ENCODE peak calls at places on chromosomes 16 and 17, in six cellular contexts. B, J, V, L, W and R are unnamed samples.
A peak's percentile ranks its signal among the peaks of the same experiment; 100 is the strongest.

GRCh38 chr16:67260426-67261063 is 11.8 kb downstream of the SLC9A5 start:
- DNase-seq in J (peak; percentile 46), B (no peak), V (peak; percentile 72), W (no peak), L (peak; percentile 65), R (peak; percentile 70)

GRCh38 chr17:66755101-66755943 is 79.6 kb upstream of the CACNG5 start:
- DNase-seq in W (no peak), B (no peak), J (no peak), L (peak; percentile 2), V (no peak), R (no peak)

GRCh38 chr16:78235168-78235800 is 135.8 kb downstream of the WWOX start:
- DNase-seq in B (peak; percentile 58), W (peak; percentile 91), L (peak; percentile 88), V (peak; percentile 57), J (peak; percentile 85), R (peak; percentile 68)

GRCh38 chr17:32161029-32161428 is 18.7 kb downstream of the RHOT1 start:
- DNase-seq in J (no peak), W (no peak), B (no peak), L (peak; percentile 35), V (no peak), R (no peak)

GRCh38 chr17:80100035-80100323 is 1.4 kb upstream of the GAA start:
- DNase-seq in L (no peak), V (no peak), W (peak; percentile 38), B (no peak), J (no peak), R (no peak)

GRCh38 chr17:28897769-28898259 is 281 bp upstream of the FLOT2 start:
- DNase-seq in W (no peak), B (peak; percentile 27), V (no peak), J (no peak), L (no peak), R (no peak)

GRCh38 chr17:54948380-54948779 is 20.1 kb downstream of the COX11 start:
- DNase-seq in L (no peak), W (no peak), J (no peak), B (no peak), V (peak; percentile 98), R (peak; percentile 93)

GRCh38 chr16:50428742-50429141 is 60.0 kb upstream of the BRD7 start:
- DNase-seq in V (no peak), J (no peak), W (no peak), B (no peak), L (no peak), R (no peak)

GRCh38 chr17:63820963-63821561 is 6.2 kb upstream of the PSMC5 start:
- DNase-seq in W (no peak), L (no peak), J (no peak), B (no peak), V (no peak), R (no peak)

GRCh38 chr17:63293310-63293709 is 152.8 kb downstream of the CYB561 start:
- DNase-seq in B (no peak), V (peak; percentile 72), L (no peak), J (no peak), W (no peak), R (peak; percentile 44)

GRCh38 chr17:77872199-77872598 is 86.3 kb upstream of the TNRC6C start:
- DNase-seq in W (no peak), L (no peak), V (no peak), J (no peak), B (no peak), R (no peak)

GRCh38 chr17:77872714-77873517 is 85.6 kb upstream of the TNRC6C start:
- DNase-seq in W (no peak), B (no peak), V (no peak), L (no peak), J (no peak), R (no peak)

GRCh38 chr17:77875051-77875780 is 83.3 kb upstream of the TNRC6C start:
- DNase-seq in V (peak; percentile 44), B (no peak), J (no peak), L (no peak), W (no peak), R (peak; percentile 68)

GRCh38 chr17:77874303-77875050 is 84.0 kb upstream of the TNRC6C start:
- DNase-seq in W (no peak), B (no peak), V (no peak), J (no peak), L (no peak), R (no peak)

GRCh38 chr17:77873518-77874302 is 84.8 kb upstream of the TNRC6C start:
- DNase-seq in W (no peak), V (no peak), B (no peak), L (no peak), J (no peak), R (no peak)
- H3K14ac ChIP-seq in W (no peak overlapping the region), V (no peak overlapping the region), B (no peak overlapping the region), L (no peak overlapping the region), J (no peak overlapping the region), R (no peak overlapping the region)

DNA sequence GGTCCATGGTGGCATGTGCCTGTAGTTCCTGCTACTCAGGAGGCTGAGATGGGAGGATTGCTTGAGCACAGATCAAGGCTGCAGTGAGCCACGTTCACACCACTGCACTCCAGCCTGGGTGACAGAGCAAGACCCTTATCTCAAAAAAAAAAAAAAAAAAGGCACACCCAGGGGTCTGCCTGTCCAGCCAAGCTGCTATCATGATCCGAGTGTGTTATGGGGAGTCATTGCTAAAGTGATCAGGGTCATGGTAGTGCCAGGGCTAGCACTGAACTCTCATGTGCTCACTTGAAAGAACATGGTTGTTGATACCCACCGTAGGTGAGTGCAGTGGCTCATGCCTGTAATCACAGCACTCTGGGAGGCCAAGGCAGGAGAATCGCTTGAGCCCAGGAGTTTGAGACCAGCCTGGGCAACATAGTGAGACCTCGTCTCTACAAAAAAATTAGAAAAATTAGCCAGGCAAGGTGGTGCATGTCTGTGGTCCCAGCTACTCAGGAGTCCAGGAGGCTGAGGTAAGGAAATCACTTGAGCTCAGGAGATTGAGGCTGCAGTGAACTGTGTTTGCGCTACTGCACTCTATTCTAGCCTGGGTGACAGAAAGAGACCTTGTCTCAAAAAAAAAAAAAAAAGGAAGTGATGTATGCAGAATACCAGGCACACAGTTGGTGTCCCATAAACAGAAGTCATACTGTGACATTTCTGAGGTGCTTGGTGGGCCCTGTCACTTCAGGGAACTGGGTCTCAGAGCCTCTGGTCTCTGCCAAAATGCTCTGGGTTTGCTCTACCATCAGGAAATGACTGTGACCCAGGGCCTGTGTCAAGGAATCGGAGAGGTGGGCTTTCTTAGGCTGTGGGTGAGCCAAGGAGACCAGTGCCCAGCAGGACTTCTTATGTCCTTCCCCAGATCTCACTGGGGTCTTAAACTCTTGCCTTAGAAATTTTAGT is 2.2 kb downstream of the PRM1 start:
- DNase-seq in V (no peak), J (no peak), W (no peak), L (no peak), B (no peak), R (no peak)
- H3K14ac ChIP-seq in V (no peak overlapping the region), J (no peak overlapping the region), W (no peak overlapping the region), L (no peak overlapping the region), B (no peak overlapping the region), R (no peak overlapping the region)

DNA sequence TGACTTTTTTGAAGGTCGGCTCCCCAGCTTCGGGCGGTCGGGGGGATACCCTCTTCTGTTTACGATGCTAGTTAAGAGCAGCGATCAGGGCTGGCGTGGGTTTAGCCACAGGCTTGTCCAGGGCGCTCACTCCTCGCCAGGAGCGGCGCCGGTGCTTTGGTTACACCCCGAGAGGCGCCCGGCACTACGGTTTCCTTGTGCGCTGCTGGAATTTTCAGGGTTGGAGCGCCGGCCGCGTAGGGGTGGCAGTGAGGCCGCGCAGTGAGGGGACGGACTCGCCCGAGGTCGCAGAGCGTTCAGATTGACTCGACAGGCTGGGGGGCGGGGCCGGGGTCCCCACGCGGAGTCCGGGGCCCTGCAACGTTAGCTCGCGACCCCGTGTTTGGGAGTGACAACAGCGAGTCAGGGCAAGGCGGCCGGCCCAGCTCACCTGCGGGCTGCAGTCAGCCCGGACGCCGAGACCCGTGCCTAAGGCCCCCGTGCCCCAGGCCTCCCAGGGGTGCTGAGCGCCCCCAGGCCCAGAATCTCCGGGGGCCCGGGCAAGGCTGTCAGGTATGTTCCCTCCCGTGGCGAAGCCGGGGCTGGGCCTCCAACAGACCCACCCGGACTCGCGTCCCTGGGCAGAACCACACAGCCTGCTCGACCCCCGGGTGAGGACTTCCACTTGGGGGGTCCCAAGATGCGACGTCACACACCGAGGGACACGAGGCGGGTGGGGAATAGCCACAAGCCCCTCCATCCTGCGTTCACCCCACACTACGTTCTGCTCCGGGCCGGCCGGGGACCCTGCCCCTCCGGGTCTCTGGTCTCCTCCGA is 1.3 kb upstream of the ACTG1 start:
- DNase-seq in L (peak; percentile 77), W (peak; percentile 82), V (peak; percentile 68), J (peak; percentile 83), B (peak; percentile 68), R (peak; percentile 85)
- H3K14ac ChIP-seq in L (peak overlapping the region; percentile 96), W (no peak overlapping the region), V (peak overlapping the region; percentile 98), J (peak overlapping the region; percentile 95), B (peak overlapping the region; percentile 89), R (peak overlapping the region; percentile 5)

DNA sequence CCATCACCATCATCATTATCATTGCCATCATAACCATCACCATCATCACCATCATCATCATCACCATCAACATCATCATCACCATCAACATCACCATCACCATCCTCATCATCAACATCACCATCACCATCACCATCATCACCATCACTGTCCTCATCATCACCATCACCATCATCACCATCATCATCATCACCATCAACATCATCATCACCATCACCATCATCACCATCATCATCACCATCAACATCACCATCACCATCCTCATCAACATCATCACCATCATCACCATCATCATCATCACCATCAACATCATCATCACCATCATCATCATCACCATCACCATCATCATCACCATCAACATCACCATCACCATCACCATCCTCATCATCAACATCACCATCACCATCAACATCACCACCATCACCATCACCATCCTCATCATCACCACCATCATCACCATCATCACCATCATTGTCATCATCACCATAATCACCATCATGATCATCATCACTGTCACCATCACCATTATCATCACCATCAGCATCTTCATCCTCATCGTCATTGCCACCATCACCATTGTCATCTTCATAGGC is 23.9 kb downstream of the COX4I1 start:
- DNase-seq in J (no peak), V (no peak), W (no peak), L (no peak), B (no peak), R (no peak)
- H3K14ac ChIP-seq in J (no peak overlapping the region), V (no peak overlapping the region), W (no peak overlapping the region), L (no peak overlapping the region), B (no peak overlapping the region), R (no peak overlapping the region)

DNA sequence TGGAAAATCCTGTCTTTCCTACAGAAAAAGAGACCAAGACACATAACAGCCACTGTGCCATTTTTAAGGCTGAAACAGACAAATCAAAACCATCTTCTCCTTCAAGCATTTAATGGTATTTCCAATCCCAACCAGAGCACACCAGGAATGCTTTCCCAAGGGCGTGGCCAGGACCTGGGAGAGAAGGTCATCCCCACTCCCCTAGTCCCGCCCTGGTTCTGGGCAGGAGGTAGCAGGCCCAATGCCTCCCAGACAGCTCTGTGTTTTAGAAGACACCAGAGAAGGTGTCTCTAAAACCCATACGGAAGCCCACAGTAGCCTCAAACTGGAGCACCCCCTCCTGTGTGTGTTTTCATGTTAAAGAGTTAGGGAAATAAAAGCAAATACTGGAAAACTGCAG is 214.4 kb downstream of the ZFHX3 start:
- DNase-seq in L (no peak), J (no peak), B (no peak), W (no peak), V (no peak), R (no peak)
- H3K14ac ChIP-seq in L (no peak overlapping the region), J (no peak overlapping the region), B (no peak overlapping the region), W (no peak overlapping the region), V (no peak overlapping the region), R (no peak overlapping the region)

GRCh38 chr17:81457396-81457795 is 55.2 kb downstream of the ACTG1 start:
- DNase-seq in L (no peak), B (no peak), W (no peak), V (no peak), J (no peak), R (no peak)
- H3K14ac ChIP-seq in L (no peak overlapping the region), B (no peak overlapping the region), W (no peak overlapping the region), V (no peak overlapping the region), J (no peak overlapping the region), R (no peak overlapping the region)